ENCODE peak calls at places on chromosomes 7 and 10, in nine cellular contexts. P is left lung, A is RWPE1, U is pancreas, K is heart right ventricle, F is aorta, M is kidney, N is esophagus squamous epithelium, R is neural progenitor cell. B is an unnamed sample.

GRCh38 chr10:102242118-102242485 is 790 bp upstream of the PITX3 start:
- DNase-seq in P (no peak), A (no peak), U (no peak), K (no peak), F (no peak), M (no peak), N (no peak), R (no peak), B (no peak)

GRCh38 chr7:111752022-111752582 is 189.8 kb upstream of the IMMP2L start:
- DNase-seq in P (peak), A (peak), U (peak), K (peak), F (peak), M (no peak), N (no peak), R (peak), B (no peak)

GRCh38 chr10:79149662-79150443 is 81.1 kb downstream of the ZMIZ1 start:
- DNase-seq in P (peak), A (peak), U (no peak), K (peak), F (peak), M (peak), N (peak), R (peak), B (no peak)

GRCh38 chr10:32060372-32060771 is 4.1 kb upstream of the KIF5B start:
- DNase-seq in P (no peak), A (no peak), U (no peak), K (no peak), F (no peak), M (no peak), N (no peak), R (no peak), B (no peak)

GRCh38 chr7:150800576-150801241 is at the start of gene TMEM176A:
- DNase-seq in P (no peak), A (no peak), U (peak), K (peak), F (no peak), M (peak), N (no peak), R (no peak), B (no peak)

GRCh38 chr7:71900556-71900955 is 511.6 kb downstream of the CALN1 start:
- DNase-seq in P (no peak), A (no peak), U (no peak), K (no peak), F (no peak), M (no peak), N (no peak), R (no peak), B (no peak)

GRCh38 chr10:52965938-52966401 is 193.4 kb upstream of the MBL2 start:
- DNase-seq in P (no peak), A (no peak), U (no peak), K (no peak), F (no peak), M (no peak), N (no peak), R (peak), B (no peak)

GRCh38 chr7:68550027-68550426 is 1048.2 kb upstream of the AUTS2 start:
- DNase-seq in P (no peak), A (no peak), U (no peak), K (no peak), F (no peak), M (no peak), N (no peak), R (no peak), B (no peak)

GRCh38 chr7:92095424-92095823 is 38.9 kb downstream of the CYP51A1 start:
- DNase-seq in P (no peak), A (no peak), U (no peak), K (no peak), F (no peak), M (no peak), N (no peak), R (no peak), B (no peak)

GRCh38 chr10:71825217-71825616 is 25.8 kb downstream of the PSAP start:
- DNase-seq in P (no peak), A (no peak), U (no peak), K (no peak), F (peak), M (no peak), N (no peak), R (no peak), B (no peak)

GRCh38 chr7:15686957-15687644 is 618 bp upstream of the MEOX2 start:
- DNase-seq in P (no peak), A (no peak), U (no peak), K (peak), F (peak), M (no peak), N (no peak), R (peak), B (no peak)

GRCh38 chr10:46022978-46023702 is 7.3 kb downstream of the NCOA4 start:
- DNase-seq in P (peak), A (peak), U (peak), K (peak), F (peak), M (peak), N (peak), R (peak), B (no peak)

GRCh38 chr7:9200666-9201065 is 767.3 kb downstream of the NXPH1 start:
- DNase-seq in P (no peak), A (no peak), U (no peak), K (no peak), F (no peak), M (no peak), N (no peak), R (no peak), B (no peak)

GRCh38 chr7:45215611-45216062 is 58.0 kb downstream of the RAMP3 start:
- DNase-seq in P (no peak), A (no peak), U (no peak), K (no peak), F (no peak), M (no peak), N (no peak), R (no peak), B (no peak)

GRCh38 chr10:8487346-8487745 is 432.9 kb downstream of the GATA3 start:
- DNase-seq in P (no peak), A (no peak), U (no peak), K (no peak), F (no peak), M (no peak), N (no peak), R (no peak), B (no peak)

GRCh38 chr7:156578978-156579430 is 61.6 kb upstream of the RNF32 start:
- DNase-seq in P (no peak), A (no peak), U (no peak), K (no peak), F (no peak), M (no peak), N (no peak), R (peak), B (no peak)

GRCh38 chr7:37128644-37129043 is 320.0 kb downstream of the ELMO1 start:
- DNase-seq in P (no peak), A (no peak), U (no peak), K (no peak), F (no peak), M (no peak), N (no peak), R (no peak), B (no peak)

GRCh38 chr7:77684030-77684429 is 12.2 kb upstream of the RSBN1L start:
- DNase-seq in P (no peak), A (no peak), U (no peak), K (no peak), F (no peak), M (no peak), N (no peak), R (peak), B (no peak)

GRCh38 chr10:42768581-42769152 is 13.9 kb upstream of the BMS1 start:
- DNase-seq in P (no peak), A (no peak), U (no peak), K (no peak), F (peak), M (no peak), N (no peak), R (no peak), B (no peak)

GRCh38 chr7:12722136-12722535 is 34.7 kb downstream of the ARL4A start:
- DNase-seq in P (no peak), A (no peak), U (no peak), K (no peak), F (no peak), M (no peak), N (no peak), R (no peak), B (no peak)

GRCh38 chr7:4631664-4632171 is 50.4 kb upstream of the FOXK1 start:
- DNase-seq in P (peak), A (peak), U (peak), K (peak), F (peak), M (peak), N (no peak), R (peak), B (peak)

GRCh38 chr10:91163709-91164474 is 56.6 kb upstream of the PCGF5 start:
- DNase-seq in P (peak), A (peak), U (peak), K (peak), F (peak), M (peak), N (peak), R (peak), B (peak)

GRCh38 chr10:110041479-110041829 is 33.7 kb downstream of the ADD3 start:
- DNase-seq in P (no peak), A (no peak), U (no peak), K (no peak), F (no peak), M (no peak), N (no peak), R (no peak), B (no peak)

GRCh38 chr10:112376578-112376855 is 2.6 kb downstream of the ACSL5 start:
- DNase-seq in P (no peak), A (no peak), U (no peak), K (no peak), F (no peak), M (no peak), N (no peak), R (no peak), B (no peak)

GRCh38 chr10:7054915-7055314 is 355.9 kb downstream of the SFMBT2 start:
- DNase-seq in P (no peak), A (peak), U (no peak), K (no peak), F (no peak), M (no peak), N (no peak), R (peak), B (no peak)

DNA sequence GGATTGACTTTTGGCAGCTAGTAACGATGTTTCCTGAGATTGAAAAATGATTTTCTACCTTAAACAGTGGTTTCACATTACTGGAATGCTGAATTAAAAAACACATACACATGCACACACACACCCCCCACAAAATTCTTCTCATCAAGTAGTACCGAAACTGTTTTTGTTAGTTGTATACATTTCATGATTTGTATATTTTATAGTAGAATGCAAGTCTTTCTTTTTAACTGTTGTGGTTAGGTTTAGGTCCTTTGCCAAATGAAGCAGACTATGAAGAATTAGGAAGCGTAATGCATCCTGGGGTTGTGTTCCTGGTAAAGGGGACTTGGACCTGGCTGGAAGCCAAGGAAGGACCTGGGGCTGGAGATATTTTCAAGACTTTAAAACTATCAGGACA is 505.8 kb downstream of the SUGCT start:
- DNase-seq in P (no peak), A (no peak), U (no peak), K (no peak), F (no peak), M (no peak), N (no peak), R (no peak), B (no peak)
- H3K27ac ChIP-seq in P (no peak), A (no peak), U (no peak), K (no peak), F (no peak), M (no peak), N (no peak), R (no peak), B (no peak)

DNA sequence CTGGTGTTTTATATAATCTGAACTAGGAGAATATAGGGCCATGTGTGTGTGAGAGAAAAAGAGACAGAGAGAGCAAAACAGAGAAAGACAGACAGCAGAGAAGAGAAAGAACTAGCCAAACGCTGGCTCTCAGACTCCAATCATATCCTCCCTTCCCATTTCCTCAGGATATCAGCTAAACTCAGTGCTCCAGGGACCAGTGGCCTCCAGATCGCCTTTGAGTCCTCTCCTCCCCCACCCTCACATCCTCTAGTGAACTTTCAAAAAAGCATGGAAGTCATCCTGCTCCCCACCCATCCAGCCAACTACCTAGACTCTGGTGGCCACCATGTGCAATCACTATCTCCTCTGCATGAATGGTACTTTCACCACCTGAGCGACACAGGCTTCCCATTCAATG is 386.1 kb upstream of the NPVF start:
- DNase-seq in P (no peak), A (no peak), U (no peak), K (no peak), F (no peak), M (no peak), N (no peak), R (no peak), B (no peak)
- H3K27ac ChIP-seq in P (no peak), A (no peak), U (no peak), K (no peak), F (no peak), M (no peak), N (peak), R (no peak), B (no peak)

GRCh38 chr7:88452648-88453047 is 146.0 kb upstream of the STEAP4 start:
- DNase-seq in P (no peak), A (no peak), U (no peak), K (no peak), F (no peak), M (no peak), N (no peak), R (no peak), B (no peak)
- H3K27ac ChIP-seq in P (no peak), A (no peak), U (no peak), K (no peak), F (no peak), M (no peak), N (no peak), R (no peak), B (no peak)

DNA sequence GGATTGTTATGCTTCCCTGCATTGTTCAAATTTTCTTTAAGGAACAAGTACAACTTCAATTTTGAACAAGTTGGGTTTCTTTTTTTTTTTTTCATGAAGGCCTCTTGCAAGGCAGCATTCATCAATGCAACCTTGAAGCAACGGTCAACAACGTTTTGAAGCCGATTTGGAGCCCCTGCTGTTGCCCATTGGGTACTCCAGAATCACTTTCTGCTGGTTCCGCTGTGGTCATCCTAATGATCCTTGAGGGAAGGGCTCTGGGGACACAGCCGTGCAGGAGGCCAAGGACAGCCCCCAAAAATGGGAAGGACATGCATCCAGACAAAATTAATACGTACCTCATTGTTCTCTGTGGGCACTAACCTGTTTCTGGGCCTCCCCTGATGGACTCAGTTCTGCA is 84.6 kb upstream of the MGMT start:
- DNase-seq in P (no peak), A (no peak), U (no peak), K (no peak), F (no peak), M (no peak), N (no peak), R (no peak), B (no peak)
- H3K27ac ChIP-seq in P (no peak), A (no peak), U (no peak), K (no peak), F (no peak), M (no peak), N (no peak), R (no peak), B (no peak)

GRCh38 chr7:8151161-8151560 is 110.8 kb downstream of the ICA1 start:
- DNase-seq in P (no peak), A (no peak), U (no peak), K (no peak), F (no peak), M (no peak), N (no peak), R (no peak), B (no peak)

GRCh38 chr7:8152489-8153192 is 109.3 kb downstream of the ICA1 start:
- DNase-seq in P (no peak), A (no peak), U (no peak), K (no peak), F (no peak), M (no peak), N (no peak), R (no peak), B (no peak)

GRCh38 chr7:8155836-8156235 is 106.1 kb downstream of the ICA1 start:
- DNase-seq in P (no peak), A (no peak), U (no peak), K (no peak), F (no peak), M (no peak), N (no peak), R (no peak), B (no peak)

GRCh38 chr7:8157296-8157695 is 104.7 kb downstream of the ICA1 start:
- DNase-seq in P (no peak), A (no peak), U (no peak), K (no peak), F (no peak), M (no peak), N (no peak), R (no peak), B (no peak)

GRCh38 chr7:8154290-8154689 is 107.7 kb downstream of the ICA1 start:
- DNase-seq in P (no peak), A (no peak), U (no peak), K (no peak), F (no peak), M (no peak), N (no peak), R (no peak), B (no peak)
- H3K27ac ChIP-seq in P (no peak), A (no peak), U (no peak), K (no peak), F (no peak), M (no peak), N (no peak), R (no peak), B (no peak)

GRCh38 chr10:104447899-104448298 is 94.3 kb downstream of the CFAP58 start:
- DNase-seq in P (no peak), A (no peak), U (no peak), K (no peak), F (no peak), M (no peak), N (no peak), R (no peak), B (no peak)
- H3K27ac ChIP-seq in P (no peak), A (peak), U (no peak), K (no peak), F (peak), M (no peak), N (no peak), R (no peak), B (no peak)

GRCh38 chr10:1229116-1229515 is 172.9 kb downstream of the WDR37 start:
- DNase-seq in P (no peak), A (no peak), U (no peak), K (no peak), F (no peak), M (no peak), N (no peak), R (no peak), B (no peak)

GRCh38 chr10:1229574-1229973 is 173.4 kb downstream of the WDR37 start:
- DNase-seq in P (no peak), A (no peak), U (no peak), K (no peak), F (no peak), M (no peak), N (no peak), R (no peak), B (no peak)

GRCh38 chr10:1232164-1232911 is 176.2 kb downstream of the WDR37 start:
- DNase-seq in P (no peak), A (no peak), U (no peak), K (no peak), F (no peak), M (no peak), N (no peak), R (no peak), B (no peak)

GRCh38 chr10:1230138-1230537 is 174.0 kb downstream of the WDR37 start:
- DNase-seq in P (no peak), A (no peak), U (no peak), K (no peak), F (no peak), M (no peak), N (no peak), R (peak), B (no peak)

DNA sequence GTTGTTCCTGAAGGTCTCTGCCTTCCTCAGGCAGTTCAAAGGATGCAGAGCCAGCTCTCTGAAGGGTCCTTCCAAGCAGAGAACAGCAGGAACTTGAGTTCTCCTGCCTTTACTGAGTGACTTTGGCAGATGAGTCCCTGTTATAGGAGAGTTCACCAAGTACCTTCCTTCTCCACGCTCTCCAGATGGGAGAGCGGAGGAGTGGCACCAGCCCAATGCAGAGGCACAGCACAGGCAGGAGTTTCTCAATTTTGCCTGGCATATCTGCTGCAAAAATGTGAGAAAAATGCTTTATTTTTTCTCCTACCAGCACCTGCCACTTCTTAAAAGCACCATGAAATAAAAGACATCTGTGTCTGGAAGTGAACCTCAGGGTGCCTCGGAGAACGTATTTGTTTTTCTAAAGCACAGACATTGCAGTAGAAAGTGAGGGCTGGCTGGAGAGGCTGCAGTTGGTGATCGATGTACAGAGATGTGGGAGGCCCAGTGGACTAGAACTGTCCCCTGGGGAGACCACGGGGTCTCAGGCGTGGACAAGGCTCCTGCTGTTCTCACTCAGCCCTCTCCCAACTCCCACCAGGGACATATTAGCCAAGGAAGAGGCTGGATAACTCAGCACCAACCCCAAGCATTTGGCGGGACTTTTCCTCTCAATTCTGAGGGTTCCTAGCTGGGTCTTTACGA is 174.5 kb downstream of the WDR37 start:
- DNase-seq in P (no peak), A (no peak), U (no peak), K (no peak), F (no peak), M (no peak), N (no peak), R (no peak), B (no peak)
- H3K27ac ChIP-seq in P (no peak), A (no peak), U (no peak), K (no peak), F (no peak), M (no peak), N (no peak), R (no peak), B (no peak)

B was measured in epithelial cell of prostate.